ENCODE peak calls at places on chromosomes 4 and X, in eight cellular contexts. D is AG09309, Q is WTC11, S is Calu3, Z is mucosa of descending colon, N is dorsolateral prefrontal cortex, F is PC-3, A is Panc1. U is an unnamed sample.

GRCh38 chr4:150209140-150209829 is 131.0 kb downstream of the DCLK2 start:
- DNase-seq in D (peak; percentile 13), Z (peak; percentile 87), S (peak; percentile 66), Q (peak; percentile 71), N (no peak), A (no peak), F (peak; percentile 72), U (peak; percentile 52)

GRCh38 chr4:163536101-163536500 is 41.6 kb downstream of the TMA16 start:
- DNase-seq in Q (no peak), Z (no peak), A (no peak), S (no peak), D (no peak), N (no peak), F (no peak), U (no peak)

GRCh38 chr4:2186133-2186864 is 55.6 kb downstream of the HAUS3 start:
- DNase-seq in S (peak; percentile 50), Q (peak; percentile 68), D (no peak), F (peak; percentile 60), N (no peak), A (no peak), Z (peak; percentile 49), U (no peak)

GRCh38 chr4:174358823-174359222 is 75.1 kb downstream of the CEP44 start:
- DNase-seq in S (no peak), Q (no peak), D (peak; percentile 5), A (no peak), Z (no peak), F (peak; percentile 83), N (no peak), U (peak; percentile 48)

GRCh38 chr4:181619651-181620050 is 623.6 kb upstream of the TENM3 start:
- DNase-seq in A (no peak), S (no peak), D (no peak), Z (no peak), N (no peak), Q (no peak), F (no peak), U (no peak)

GRCh38 chr4:149999485-150000074 is 78.7 kb upstream of the DCLK2 start:
- DNase-seq in Z (peak; percentile 31), S (peak; percentile 25), F (peak; percentile 60), A (no peak), Q (no peak), D (peak; percentile 66), N (peak; percentile 40), U (peak; percentile 9)

GRCh38 chrX:132030264-132030663 is 7.2 kb downstream of the STK26 start:
- DNase-seq in F (no peak), D (no peak), A (no peak), Q (no peak), S (no peak), N (no peak), Z (no peak), U (no peak)

GRCh38 chrX:3728454-3728853 is 15.0 kb upstream of the PRKX start:
- DNase-seq in Z (no peak), A (no peak), S (no peak), N (no peak), Q (no peak), F (no peak), D (no peak), U (no peak)

GRCh38 chr4:31905363-31905762 is 1185.2 kb downstream of the PCDH7 start:
- DNase-seq in F (no peak), S (no peak), Z (peak; percentile 35), A (no peak), N (no peak), Q (no peak), D (no peak), U (no peak)

GRCh38 chrX:15909605-15910004 is 55.0 kb upstream of the AP1S2 start:
- DNase-seq in Q (no peak), N (no peak), Z (no peak), F (no peak), A (no peak), D (no peak), S (no peak), U (no peak)

GRCh38 chr4:56468097-56468422 is 643 bp downstream of the SRP72 start:
- DNase-seq in N (no peak), Q (peak; percentile 15), D (no peak), F (peak; percentile 63), S (no peak), A (no peak), Z (no peak), U (peak; percentile 38)

GRCh38 chr4:185357220-185357619 is 38.5 kb downstream of the LRP2BP start:
- DNase-seq in N (no peak), F (no peak), D (peak; percentile 23), A (no peak), Q (no peak), S (no peak), Z (no peak), U (no peak)

GRCh38 chr4:112086036-112086434 is 59.2 kb upstream of the FAM241A start:
- DNase-seq in Z (no peak), Q (no peak), A (no peak), S (no peak), F (peak; percentile 21), D (no peak), N (no peak), U (no peak)

GRCh38 chr4:80393246-80393969 is 57.9 kb downstream of the CFAP299 start:
- DNase-seq in F (peak; percentile 74), A (no peak), Q (no peak), N (no peak), S (no peak), Z (no peak), D (peak; percentile 24), U (no peak)

GRCh38 chr4:123340381-123340701 is 56.3 kb upstream of the SPRY1 start:
- DNase-seq in D (peak; percentile 60), F (peak; percentile 91), S (peak; percentile 8), A (peak; percentile 79), N (no peak), Q (no peak), Z (no peak), U (no peak)

GRCh38 chr4:39947415-39947814 is 30.3 kb downstream of the PDS5A start:
- DNase-seq in F (no peak), Q (no peak), S (no peak), N (no peak), Z (no peak), A (no peak), D (no peak), U (no peak)

GRCh38 chr4:39942507-39942906 is 35.2 kb downstream of the PDS5A start:
- DNase-seq in Q (no peak), A (no peak), D (no peak), S (no peak), F (no peak), Z (no peak), N (no peak), U (no peak)

GRCh38 chr4:39950861-39951481 is 26.7 kb downstream of the PDS5A start:
- DNase-seq in A (no peak), Z (no peak), N (no peak), S (no peak), D (no peak), Q (no peak), F (no peak), U (no peak)

DNA sequence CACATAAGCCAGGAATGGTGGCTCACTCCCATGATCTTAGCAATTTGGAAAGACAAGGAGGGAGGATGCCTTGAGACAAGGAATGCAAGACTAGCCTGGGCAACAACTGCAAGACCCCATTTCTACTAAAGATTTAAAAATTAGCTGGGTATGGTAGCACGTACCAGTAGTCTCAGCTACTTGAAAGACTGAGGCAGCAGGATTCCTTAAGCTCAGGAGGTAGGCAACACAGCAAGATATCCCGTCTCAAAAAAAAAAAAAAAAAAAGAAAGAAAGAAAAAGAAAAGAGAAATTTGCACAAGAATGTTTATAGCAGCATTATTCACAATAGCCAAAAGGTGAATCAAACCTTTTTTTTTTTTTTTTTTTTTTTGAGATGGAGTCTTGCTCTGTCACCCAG is 29.7 kb downstream of the PDS5A start:
- DNase-seq in N (no peak), Q (no peak), F (no peak), A (no peak), Z (no peak), D (no peak), S (no peak), U (no peak)
- TF ChIP-seq CTCF in N (no peak), Q (no peak), F (no peak), A (no peak), Z (no peak), D (no peak), S (no peak), U (no peak)

DNA sequence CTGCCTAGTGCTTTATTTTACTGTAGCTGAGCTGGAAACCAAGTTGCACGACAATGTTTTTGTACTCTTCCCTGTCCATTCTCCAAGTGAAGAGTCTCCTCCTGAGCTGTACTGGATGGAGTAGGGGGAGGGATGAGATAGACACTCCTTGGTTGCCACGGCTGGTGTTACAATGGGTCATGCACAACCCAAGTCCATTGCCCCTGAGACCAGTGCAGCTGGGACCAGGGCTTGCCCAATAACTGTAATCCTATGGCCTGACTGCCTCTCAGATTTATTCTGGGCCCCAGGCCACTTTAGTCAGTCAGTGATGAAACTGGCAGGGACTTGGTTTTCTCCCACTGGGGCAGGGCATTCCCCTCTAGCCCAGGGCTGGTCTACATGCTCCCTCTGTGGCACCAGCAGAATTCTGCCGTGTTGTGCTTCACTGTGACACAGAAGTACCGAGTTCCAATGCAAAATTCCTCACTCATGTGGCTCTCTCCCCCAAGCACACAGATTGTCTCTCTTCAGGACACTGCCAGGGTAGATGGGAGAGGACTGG is 203.3 kb upstream of the PCDH18 start:
- DNase-seq in Q (no peak), F (no peak), Z (no peak), S (peak; percentile 0), A (no peak), N (no peak), D (no peak), U (no peak)
- TF ChIP-seq CTCF in Q (no peak), F (no peak), Z (no peak), S (no peak), A (no peak), N (no peak), D (no peak), U (no peak)

DNA sequence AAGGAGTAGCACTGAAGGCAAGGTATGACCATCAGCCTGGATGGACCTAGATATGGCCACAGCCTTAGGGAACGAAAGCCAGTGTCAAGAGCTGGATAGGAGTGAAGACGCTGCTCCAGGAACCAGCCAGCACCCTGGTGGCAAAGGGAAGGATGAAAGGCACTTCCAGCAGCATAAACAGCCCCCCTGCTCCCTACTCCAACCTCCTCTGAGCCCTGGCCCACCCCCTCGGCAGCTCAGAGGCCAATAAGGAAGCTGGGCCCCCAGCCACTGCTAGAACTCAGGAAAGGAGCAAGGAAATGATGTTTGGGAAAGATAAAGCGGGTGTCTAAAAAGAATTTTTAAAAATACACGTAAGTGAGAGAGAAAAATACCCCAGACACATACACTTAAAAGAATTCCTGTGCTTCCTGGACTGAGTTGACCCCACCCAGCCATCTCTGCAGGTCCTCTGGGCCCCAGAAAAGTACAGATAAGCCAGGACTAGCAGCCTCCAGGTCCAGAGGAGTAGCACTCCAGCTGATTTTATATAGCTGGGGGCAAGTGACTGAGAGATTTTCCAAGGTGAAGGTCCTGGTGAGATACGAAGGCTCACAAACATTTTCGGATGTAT is 170.4 kb downstream of the SHROOM4 start:
- DNase-seq in S (no peak), A (no peak), F (no peak), N (no peak), D (no peak), Z (no peak), Q (no peak), U (no peak)
- TF ChIP-seq CTCF in S (no peak), A (no peak), F (no peak), N (no peak), D (no peak), Z (no peak), Q (no peak), U (no peak)

GRCh38 chrX:51047950-51048349 is 137.4 kb downstream of the BMP15 start:
- DNase-seq in F (no peak), N (no peak), Z (no peak), D (no peak), Q (no peak), A (no peak), S (no peak), U (no peak)

GRCh38 chrX:51053741-51054140 is 143.2 kb downstream of the BMP15 start:
- DNase-seq in S (no peak), D (no peak), N (no peak), A (no peak), Z (no peak), Q (no peak), F (no peak), U (no peak)
- TF ChIP-seq CTCF in S (no peak), D (no peak), N (no peak), A (no peak), Z (no peak), Q (no peak), F (no peak), U (no peak)

U was measured in GM10248.